ENCODE peak calls at places on chromosome 13, in seven cellular contexts. H is pancreas, P is AG04450, L is heart right ventricle, I is GM10248, R is neural progenitor cell, B is H1. F is an unnamed sample.

GRCh38 chr13:98459721-98460370 is 117.1 kb downstream of the STK24 start:
- DNase-seq in H (no peak), P (no peak), L (no peak), I (no peak), R (no peak), B (no peak), F (no peak)

GRCh38 chr13:42807866-42808265 is 26.5 kb downstream of the FAM216B start:
- DNase-seq in H (no peak), P (no peak), L (no peak), I (no peak), R (no peak), B (no peak), F (no peak)

GRCh38 chr13:19818223-19818842 is 35.6 kb upstream of the PSPC1 start:
- DNase-seq in H (peak), P (no peak), L (peak), I (no peak), R (peak), B (peak), F (no peak)

GRCh38 chr13:99265823-99266426 is 7.7 kb upstream of the GPR18 start:
- DNase-seq in H (no peak), P (no peak), L (no peak), I (peak), R (peak), B (no peak), F (no peak)

GRCh38 chr13:36001561-36001960 is 129.6 kb downstream of the DCLK1 start:
- DNase-seq in H (no peak), P (no peak), L (no peak), I (no peak), R (no peak), B (no peak), F (no peak)

GRCh38 chr13:45500492-45501174 is 35.9 kb downstream of the COG3 start:
- DNase-seq in H (no peak), P (peak), L (no peak), I (no peak), R (no peak), B (no peak), F (no peak)

GRCh38 chr13:106151056-106151699 is 384.3 kb downstream of the EFNB2 start:
- DNase-seq in H (no peak), P (peak), L (no peak), I (no peak), R (peak), B (peak), F (no peak)

GRCh38 chr13:29593605-29594297 is 1.7 kb downstream of the SLC7A1 start:
- DNase-seq in H (no peak), P (no peak), L (no peak), I (no peak), R (no peak), B (no peak), F (no peak)

GRCh38 chr13:26471807-26472206 is 85.7 kb upstream of the WASF3 start:
- DNase-seq in H (no peak), P (no peak), L (no peak), I (no peak), R (no peak), B (no peak), F (no peak)

GRCh38 chr13:105969761-105970160 is 565.7 kb downstream of the EFNB2 start:
- DNase-seq in H (no peak), P (no peak), L (no peak), I (no peak), R (no peak), B (no peak), F (no peak)

GRCh38 chr13:25659091-25659502 is 287.3 kb downstream of the ATP8A2 start:
- DNase-seq in H (no peak), P (no peak), L (no peak), I (no peak), R (no peak), B (no peak), F (no peak)

GRCh38 chr13:26067601-26068000 is 15.8 kb upstream of the SHISA2 start:
- DNase-seq in H (no peak), P (no peak), L (no peak), I (no peak), R (no peak), B (no peak), F (no peak)

GRCh38 chr13:23504188-23504587 is 66.0 kb upstream of the TNFRSF19 start:
- DNase-seq in H (no peak), P (no peak), L (no peak), I (no peak), R (no peak), B (no peak), F (no peak)

GRCh38 chr13:112821340-112822055 is 131.7 kb downstream of the ATP11A start:
- DNase-seq in H (no peak), P (no peak), L (no peak), I (no peak), R (no peak), B (no peak), F (no peak)

GRCh38 chr13:72290962-72291681 is 424.1 kb upstream of the DACH1 start:
- DNase-seq in H (no peak), P (no peak), L (no peak), I (no peak), R (no peak), B (peak), F (no peak)

GRCh38 chr13:98854448-98854847 is 102.0 kb upstream of the SLC15A1 start:
- DNase-seq in H (no peak), P (no peak), L (no peak), I (no peak), R (no peak), B (no peak), F (no peak)

GRCh38 chr13:50909605-50910482 is at the start of gene RNASEH2B:
- DNase-seq in H (peak), P (no peak), L (peak), I (peak), R (peak), B (no peak), F (peak)

GRCh38 chr13:71209217-71209616 is 657.8 kb downstream of the DACH1 start:
- DNase-seq in H (no peak), P (no peak), L (no peak), I (no peak), R (no peak), B (no peak), F (no peak)

GRCh38 chr13:71213252-71213821 is 653.7 kb downstream of the DACH1 start:
- DNase-seq in H (no peak), P (no peak), L (no peak), I (no peak), R (no peak), B (no peak), F (no peak)

GRCh38 chr13:71210861-71211260 is 656.1 kb downstream of the DACH1 start:
- DNase-seq in H (no peak), P (no peak), L (no peak), I (no peak), R (no peak), B (no peak), F (no peak)
- TF ChIP-seq CTCF in H (no peak), P (no peak), L (no peak), I (no peak), R (no peak), B (no peak), F (no peak)

GRCh38 chr13:110812869-110813645 is 99.6 kb downstream of the ING1 start:
- DNase-seq in H (no peak), P (no peak), L (no peak), I (no peak), R (no peak), B (no peak), F (no peak)

GRCh38 chr13:110811751-110812110 is 98.2 kb downstream of the ING1 start:
- DNase-seq in H (no peak), P (no peak), L (no peak), I (no peak), R (no peak), B (no peak), F (no peak)

GRCh38 chr13:110812111-110812868 is 98.8 kb downstream of the ING1 start:
- DNase-seq in H (no peak), P (no peak), L (no peak), I (no peak), R (no peak), B (no peak), F (no peak)

GRCh38 chr13:110815471-110816204 is 99.2 kb downstream of the ANKRD10 start:
- DNase-seq in H (no peak), P (no peak), L (no peak), I (no peak), R (no peak), B (no peak), F (no peak)

DNA sequence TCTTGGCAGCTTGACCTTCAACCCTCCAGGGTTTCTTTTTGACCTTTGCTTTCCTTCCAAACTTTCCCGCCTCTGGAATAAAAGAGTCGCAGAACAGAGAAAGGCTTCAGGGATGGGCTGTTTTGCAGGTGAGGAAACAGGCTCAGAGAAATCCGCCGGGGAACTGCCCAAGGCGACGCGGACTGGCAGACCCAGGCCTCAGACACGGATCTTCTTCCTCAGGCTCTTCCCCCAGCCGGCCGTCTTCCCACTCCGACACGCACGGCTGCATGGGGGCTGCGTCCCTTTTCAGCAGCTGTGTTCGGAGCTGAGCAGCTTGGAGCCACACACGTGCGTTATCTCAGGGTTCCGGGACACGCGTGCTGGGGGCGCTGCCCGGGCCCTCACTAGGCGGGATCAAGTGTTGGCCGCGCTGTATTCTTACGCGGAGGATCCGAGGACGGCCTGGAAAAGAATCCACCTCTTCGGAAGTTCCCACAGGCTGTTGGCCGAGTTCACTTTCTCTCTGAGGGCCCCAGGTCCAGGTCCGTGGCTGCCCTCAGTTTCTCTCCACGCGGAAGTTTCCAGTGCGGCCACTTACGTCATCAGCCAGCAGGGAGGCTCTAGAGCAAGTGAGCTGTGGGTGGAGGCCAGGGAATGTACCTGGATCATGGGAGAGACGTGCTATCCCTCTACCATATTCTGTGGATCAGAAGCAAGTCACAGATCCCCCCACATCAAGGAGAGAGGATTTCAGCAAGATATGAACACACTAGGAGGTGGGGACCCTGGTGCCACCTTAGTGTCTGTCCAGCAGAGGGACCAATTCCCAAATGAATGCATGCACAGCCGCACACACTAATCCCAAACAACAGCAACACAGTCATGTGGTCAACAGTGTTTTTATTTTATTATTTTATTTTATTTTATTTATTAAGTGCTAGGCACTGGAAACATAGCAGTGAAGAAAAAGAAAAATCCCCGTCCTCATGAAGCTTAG is 100.4 kb downstream of the ING1 start:
- DNase-seq in H (no peak), P (no peak), L (no peak), I (no peak), R (no peak), B (no peak), F (no peak)
- TF ChIP-seq CTCF in H (no peak), P (no peak), L (no peak), I (no peak), R (peak), B (no peak), F (no peak)

GRCh38 chr13:94660695-94661324 is 51.5 kb downstream of the SOX21 start:
- DNase-seq in H (no peak), P (no peak), L (no peak), I (no peak), R (peak), B (no peak), F (no peak)
- TF ChIP-seq CTCF in H (no peak), P (peak), L (no peak), I (peak), R (peak), B (peak), F (peak)

DNA sequence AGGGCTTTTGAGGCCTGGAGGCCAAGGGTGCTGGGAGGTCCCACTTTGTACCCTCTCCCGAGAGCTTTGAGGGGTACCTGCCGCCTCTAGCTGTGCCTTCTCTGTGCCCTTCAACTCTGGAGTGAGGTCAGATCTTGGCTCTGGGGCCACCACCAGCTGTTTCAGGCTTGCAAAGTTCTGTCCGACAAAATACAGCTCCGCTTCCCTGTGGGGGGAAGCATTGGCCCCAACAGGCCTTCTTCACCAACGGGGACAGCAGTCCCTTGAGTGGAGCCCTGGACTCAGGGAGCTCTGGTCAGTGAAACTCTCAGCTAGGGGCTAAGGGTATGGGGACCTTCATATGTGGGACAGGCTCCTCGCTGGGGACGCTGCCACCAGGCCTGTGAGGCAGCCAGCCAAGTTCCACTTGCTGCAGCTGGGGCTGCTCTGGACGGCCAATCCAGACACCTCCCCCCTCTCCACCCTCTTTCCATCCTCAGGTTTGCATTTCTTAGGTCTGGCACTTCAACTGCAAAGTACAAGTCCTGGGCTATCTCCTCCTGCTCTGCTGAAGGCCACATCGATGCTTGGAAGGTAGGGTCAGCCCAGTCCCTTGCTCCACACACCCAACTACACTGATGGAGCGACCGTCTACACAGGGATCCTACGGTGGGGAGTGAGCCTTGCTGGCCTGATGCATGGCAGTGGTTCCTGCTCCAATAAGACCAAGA is 46.8 kb downstream of the C13orf46 start:
- DNase-seq in H (no peak), P (no peak), L (peak), I (no peak), R (no peak), B (no peak), F (no peak)
- TF ChIP-seq CTCF in H (no peak), P (no peak), L (no peak), I (no peak), R (no peak), B (no peak), F (no peak)

DNA sequence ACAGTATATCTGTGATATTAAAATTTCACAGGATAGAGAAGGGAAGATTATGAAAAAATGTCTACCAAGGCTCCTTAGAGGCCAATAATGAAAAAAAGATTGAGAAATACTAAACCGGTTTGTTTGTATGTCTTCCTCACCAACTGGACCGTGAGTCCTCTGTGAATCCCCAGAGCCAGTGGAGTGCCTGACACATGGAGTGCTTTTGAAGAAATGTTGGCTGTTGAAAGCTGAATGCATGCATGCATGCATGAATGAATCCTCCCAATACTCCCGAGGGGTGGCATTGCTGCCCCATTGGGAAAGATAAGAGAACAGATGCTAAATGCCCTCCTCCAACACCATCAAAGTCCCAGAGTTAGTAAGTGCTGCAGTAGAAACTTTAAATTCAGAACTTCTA is 152.7 kb upstream of the SERP2 start:
- DNase-seq in H (no peak), P (no peak), L (no peak), I (no peak), R (peak), B (no peak), F (no peak)
- TF ChIP-seq CTCF in H (no peak), P (no peak), L (no peak), I (no peak), R (no peak), B (no peak), F (no peak)